ENCODE peak calls at places on chromosomes 4 and X, in four cellular contexts. E is RPMI8226, T is GM12891, U is stromal cell of bone marrow. X is an unnamed sample.

GRCh38 chrX:123454712-123455431 is 270.8 kb downstream of the GRIA3 start:
- DNase-seq in E (no peak), T (no peak), U (no peak), X (no peak)

GRCh38 chr4:2598661-2599654 is 62.5 kb downstream of the FAM193A start:
- DNase-seq in U (no peak), E (peak), T (peak), X (no peak)

GRCh38 chr4:37138019-37138653 is 106.4 kb upstream of the NWD2 start:
- DNase-seq in T (no peak), U (no peak), E (no peak), X (no peak)

GRCh38 chr4:145619639-145619996 is 433 bp downstream of the MMAA start:
- DNase-seq in T (no peak), U (peak), E (peak), X (no peak)

GRCh38 chr4:176286728-176287127 is 17.7 kb upstream of the ASB5 start:
- DNase-seq in T (no peak), U (no peak), E (no peak), X (no peak)

GRCh38 chr4:7820031-7820825 is 119.4 kb downstream of the AFAP1 start:
- DNase-seq in U (peak), T (no peak), E (no peak), X (no peak)

GRCh38 chrX:15202458-15203177 is 67.3 kb downstream of the ASB9 start:
- DNase-seq in E (no peak), U (peak), T (no peak), X (no peak)

GRCh38 chrX:103919336-103919682 is 43.1 kb upstream of the TMSB15B start:
- DNase-seq in E (peak), U (no peak), T (no peak), X (no peak)

GRCh38 chrX:11460347-11460746 is 167.1 kb downstream of the AMELX start:
- DNase-seq in U (no peak), E (no peak), T (no peak), X (no peak)

GRCh38 chrX:154890990-154891639 is 5.0 kb downstream of the F8A1 start:
- DNase-seq in U (no peak), T (no peak), E (no peak), X (no peak)

X was measured in central memory CD8-positive, alpha-beta T cell.